ENCODE peak calls at places on chromosomes 16 and 17, in seven cellular contexts. R is esophagus muscularis mucosa, B is A549, G is transverse colon, L is Peyer's patch, I is gastrocnemius medialis, Y is tibial nerve. U is an unnamed sample.
A peak's percentile ranks its signal among the peaks of the same experiment; 100 is the strongest.

GRCh38 chr17:73184133-73184993 is 8.5 kb upstream of the COG1 start:
- DNase-seq in I (no peak), B (no peak), L (no peak), R (no peak), G (no peak), Y (no peak), U (no peak)

GRCh38 chr16:23031508-23032098 is 117.6 kb downstream of the USP31 start:
- DNase-seq in L (no peak), R (no peak), G (no peak), I (no peak), Y (no peak), B (no peak), U (no peak)

GRCh38 chr16:50442221-50442620 is 73.4 kb upstream of the BRD7 start:
- DNase-seq in B (no peak), I (no peak), L (no peak), R (no peak), G (no peak), Y (no peak), U (no peak)

GRCh38 chr17:58252141-58252540 is 13.8 kb downstream of the LPO start:
- DNase-seq in G (no peak), R (no peak), B (no peak), Y (no peak), L (no peak), I (no peak), U (no peak)

GRCh38 chr17:81481011-81481799 is 31.4 kb downstream of the ACTG1 start:
- DNase-seq in I (peak; percentile 59), G (peak; percentile 57), L (peak; percentile 29), R (no peak), B (peak; percentile 87), Y (peak; percentile 53), U (no peak)

GRCh38 chr17:77507116-77507885 is 366.5 kb downstream of the SEC14L1 start:
- DNase-seq in I (no peak), B (no peak), Y (no peak), R (no peak), L (no peak), G (peak; percentile 3), U (no peak)

GRCh38 chr17:10879110-10879509 is 41.2 kb upstream of the PIRT start:
- DNase-seq in G (peak; percentile 59), Y (no peak), I (no peak), B (no peak), R (no peak), L (no peak), U (no peak)

GRCh38 chr17:72635034-72635654 is 457.3 kb downstream of the SLC39A11 start:
- DNase-seq in I (no peak), L (no peak), G (peak; percentile 25), B (no peak), Y (no peak), R (no peak), U (no peak)

GRCh38 chr16:84339316-84339715 is 29.0 kb upstream of the ATP2C2 start:
- DNase-seq in L (no peak), Y (no peak), G (no peak), I (no peak), B (no peak), R (no peak), U (no peak)

GRCh38 chr17:59853168-59853918 is 39.4 kb downstream of the TUBD1 start:
- DNase-seq in B (peak; percentile 86), R (no peak), G (peak; percentile 83), I (no peak), Y (no peak), L (peak; percentile 57), U (no peak)

GRCh38 chr17:75289832-75290337 is 652 bp upstream of the SLC25A19 start:
- DNase-seq in B (no peak), L (peak; percentile 78), G (peak; percentile 79), I (peak; percentile 35), R (peak; percentile 93), Y (peak; percentile 58), U (no peak)

GRCh38 chr16:27819881-27820610 is 243.5 kb downstream of the GSG1L start:
- DNase-seq in L (no peak), G (no peak), B (no peak), Y (no peak), I (no peak), R (no peak), U (no peak)

GRCh38 chr16:74501484-74502479 is 80.5 kb upstream of the CLEC18B start:
- DNase-seq in R (no peak), L (no peak), B (no peak), I (no peak), Y (no peak), G (no peak), U (no peak)

GRCh38 chr17:61647044-61647443 is 56.0 kb upstream of the NACA2 start:
- DNase-seq in B (no peak), I (no peak), L (no peak), G (no peak), R (no peak), Y (no peak), U (no peak)

GRCh38 chr17:78572277-78573205 is 4.7 kb downstream of the DNAH17 start:
- DNase-seq in G (no peak), R (no peak), I (no peak), L (peak; percentile 45), B (no peak), Y (no peak), U (no peak)

GRCh38 chr17:73318861-73319260 is 7.1 kb upstream of the CDC42EP4 start:
- DNase-seq in B (no peak), R (no peak), L (no peak), G (no peak), Y (no peak), I (no peak), U (no peak)

GRCh38 chr17:61409301-61410099 is 9.9 kb downstream of the TBX2 start:
- DNase-seq in R (no peak), B (peak; percentile 91), G (peak; percentile 54), Y (no peak), L (no peak), I (no peak), U (no peak)

GRCh38 chr16:49324703-49325102 is 43.1 kb upstream of the CBLN1 start:
- DNase-seq in I (no peak), B (no peak), L (no peak), Y (no peak), G (no peak), R (no peak), U (no peak)

GRCh38 chr16:17301593-17302135 is 169.1 kb downstream of the XYLT1 start:
- DNase-seq in I (peak; percentile 56), B (no peak), R (no peak), G (peak; percentile 55), L (peak; percentile 88), Y (no peak), U (no peak)

GRCh38 chr17:29050176-29050575 is 7.2 kb downstream of the PIPOX start:
- DNase-seq in Y (no peak), R (no peak), B (no peak), I (no peak), L (no peak), G (no peak), U (no peak)

GRCh38 chr17:81869221-81870154 is 1.6 kb downstream of the ARHGDIA start:
- DNase-seq in L (no peak), Y (no peak), R (no peak), G (peak; percentile 42), B (peak; percentile 62), I (no peak), U (no peak)

DNA sequence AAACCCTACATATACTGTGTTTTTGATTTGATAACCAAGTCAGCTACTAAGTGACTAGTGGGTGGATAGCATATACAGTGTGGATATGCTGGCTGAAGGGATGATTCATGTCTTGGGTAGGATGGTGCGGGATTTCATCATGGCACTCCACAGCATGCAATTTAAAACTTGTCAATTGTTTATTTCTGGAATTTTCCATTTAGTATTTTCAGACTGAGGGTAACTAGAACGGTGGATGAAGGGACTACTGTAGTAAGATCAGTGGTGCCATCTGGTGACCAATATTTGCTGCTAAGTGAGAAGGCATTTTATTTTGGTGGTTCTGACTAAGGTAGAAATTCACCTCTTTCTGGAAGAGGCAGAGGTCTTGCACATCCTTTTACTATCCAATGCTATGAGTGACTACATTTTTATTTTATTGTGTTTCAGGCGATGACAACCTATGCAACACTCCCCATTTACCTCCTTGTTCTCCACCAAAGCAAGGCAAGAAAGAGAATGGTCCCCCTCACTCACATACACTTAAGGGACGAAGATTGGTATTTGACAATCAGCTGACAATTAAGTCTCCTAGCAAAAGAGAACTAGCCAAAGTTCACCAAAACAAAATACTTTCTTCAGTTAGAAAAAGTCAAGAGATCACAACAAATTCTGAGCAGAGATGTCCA is 3.1 kb downstream of the CDC6 start:
- DNase-seq in G (peak; percentile 47), B (peak; percentile 81), L (peak; percentile 44), I (no peak), R (no peak), Y (peak; percentile 93), U (no peak)
- H3K4me1 ChIP-seq in G (peaks cover 23% of the 10 kb centered on the region), B (peaks cover 16% of the 10 kb centered on the region), L (peaks cover 15% of the 10 kb centered on the region), I (peaks cover 19% of the 10 kb centered on the region), R (peaks cover 28% of the 10 kb centered on the region), Y (no peaks in the 10 kb centered on the region), U (peaks cover 13% of the 10 kb centered on the region)

GRCh38 chr17:64081802-64082799 is 47.8 kb downstream of the ERN1 start:
- DNase-seq in B (peak; percentile 79), Y (no peak), L (peak; percentile 51), G (peak; percentile 34), R (no peak), I (no peak), U (no peak)
- TF ChIP-seq POLR2A in B (no peak), Y (no peak), L (no peak), G (no peak), R (no peak), I (no peak), U (no peak)

GRCh38 chr16:15676506-15676905 is 26.5 kb downstream of the NDE1 start:
- DNase-seq in I (no peak), R (no peak), Y (no peak), G (no peak), L (no peak), B (no peak), U (no peak)

GRCh38 chr16:15686287-15686686 is 36.2 kb downstream of the NDE1 start:
- DNase-seq in Y (no peak), G (no peak), I (no peak), B (no peak), L (no peak), R (no peak), U (no peak)

GRCh38 chr16:15677447-15677846 is 27.4 kb downstream of the NDE1 start:
- DNase-seq in R (no peak), I (no peak), L (no peak), B (no peak), G (no peak), Y (no peak), U (no peak)

GRCh38 chr16:15682105-15682570 is 32.1 kb downstream of the NDE1 start:
- DNase-seq in B (peak; percentile 64), Y (peak; percentile 20), R (no peak), G (peak; percentile 21), I (no peak), L (no peak), U (no peak)
- H3K9me3 ChIP-seq in B (no peaks in the 10 kb centered on the region), Y (no peaks in the 10 kb centered on the region), R (no peaks in the 10 kb centered on the region), G (no peaks in the 10 kb centered on the region), I (no peaks in the 10 kb centered on the region), L (no peaks in the 10 kb centered on the region), U (no peaks in the 10 kb centered on the region)

DNA sequence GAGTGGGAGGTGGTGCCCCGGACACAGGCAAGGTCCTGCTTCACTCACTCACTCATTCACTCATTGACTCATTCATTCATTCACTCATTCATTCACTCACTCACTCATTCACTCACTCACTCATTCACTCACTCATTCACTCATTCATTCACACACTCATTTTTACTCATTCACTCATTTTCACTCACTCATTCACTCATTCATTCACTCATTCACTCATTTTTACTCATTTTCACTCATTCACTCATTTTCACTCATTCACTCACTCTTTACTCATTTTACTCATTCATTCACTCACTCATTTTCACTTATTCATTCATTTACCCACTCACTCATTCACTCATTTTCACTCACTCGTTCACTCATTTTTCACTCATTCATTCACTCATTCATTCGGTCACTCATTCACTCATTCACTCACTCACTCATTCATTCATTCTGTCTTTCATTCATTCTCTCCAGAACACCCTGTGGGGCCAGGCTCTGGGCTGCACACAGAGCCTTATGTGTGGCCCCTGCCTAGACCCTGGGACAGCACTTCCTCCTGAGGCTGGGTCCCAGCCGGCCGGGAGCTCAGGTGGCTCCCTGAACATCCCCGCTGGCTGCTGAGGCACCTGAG is 9.2 kb downstream of the RPUSD1 start:
- DNase-seq in B (no peak), I (no peak), G (no peak), R (no peak), L (no peak), Y (no peak), U (no peak)
- H3K4me1 ChIP-seq in B (peaks cover 8% of the 10 kb centered on the region), I (no peaks in the 10 kb centered on the region), G (no peaks in the 10 kb centered on the region), R (no peaks in the 10 kb centered on the region), L (no peaks in the 10 kb centered on the region), Y (no peaks in the 10 kb centered on the region), U (peaks cover 12% of the 10 kb centered on the region)